ENCODE peak calls at places on chromosomes 12 and 14, in nine cellular contexts. H is Calu3, U is IMR-90, V is endothelial cell, B is cardiac fibroblast, L is left lung, K is left ventricle myocardium inferior, Q is foreskin fibroblast, E is GM12864. M is an unnamed sample.

GRCh38 chr12:70758494-70758845 is 121.2 kb upstream of the PTPRB start:
- DNase-seq in B (no peak), E (no peak), U (no peak), K (no peak), H (no peak), L (no peak), V (no peak), Q (no peak), M (no peak)

GRCh38 chr12:70617450-70617849 is 19.8 kb downstream of the PTPRB start:
- DNase-seq in E (no peak), H (no peak), K (no peak), Q (no peak), L (no peak), U (no peak), V (no peak), B (no peak), M (no peak)

GRCh38 chr14:96060161-96060933 is 21.2 kb downstream of the C14orf132 start:
- DNase-seq in L (no peak), U (no peak), K (no peak), E (no peak), V (no peak), Q (no peak), B (no peak), H (no peak), M (no peak)

GRCh38 chr14:76537912-76538647 is 162.1 kb downstream of the ESRRB start:
- DNase-seq in K (no peak), V (no peak), Q (no peak), L (no peak), B (no peak), E (no peak), U (no peak), H (no peak), M (no peak)

GRCh38 chr14:68247867-68248266 is 428.3 kb downstream of the RAD51B start:
- DNase-seq in V (no peak), U (peak; percentile 27), B (peak; percentile 69), Q (peak; percentile 70), L (no peak), K (no peak), H (no peak), E (no peak), M (no peak)

GRCh38 chr12:4817813-4818212 is 91.9 kb upstream of the KCNA1 start:
- DNase-seq in U (no peak), H (no peak), B (no peak), Q (no peak), V (no peak), E (no peak), L (no peak), K (peak; percentile 33), M (no peak)

GRCh38 chr12:43131304-43131703 is 420.7 kb downstream of the ADAMTS20 start:
- DNase-seq in B (no peak), K (no peak), U (no peak), V (no peak), L (no peak), H (no peak), E (no peak), Q (no peak), M (no peak)

GRCh38 chr12:47267571-47267970 is 187.8 kb upstream of the AMIGO2 start:
- DNase-seq in B (no peak), H (no peak), L (no peak), E (no peak), Q (no peak), U (peak; percentile 26), K (no peak), V (no peak), M (no peak)

GRCh38 chr14:68926236-68926635 is 52.9 kb downstream of the ACTN1 start:
- DNase-seq in E (no peak), U (no peak), K (no peak), L (no peak), B (peak; percentile 41), V (no peak), Q (no peak), H (no peak), M (no peak)

GRCh38 chr14:68741839-68742470 is 50.9 kb downstream of the ZFP36L1 start:
- DNase-seq in Q (no peak), U (no peak), K (no peak), H (no peak), V (no peak), L (no peak), B (no peak), E (peak; percentile 84), M (peak; percentile 79)

GRCh38 chr14:94601961-94602391 is 10.2 kb upstream of the SERPINA3 start:
- DNase-seq in V (no peak), B (peak; percentile 95), H (peak; percentile 62), U (peak; percentile 89), Q (peak; percentile 81), K (peak; percentile 75), L (no peak), E (no peak), M (no peak)

GRCh38 chr14:69842671-69843407 is 36.4 kb upstream of the SMOC1 start:
- DNase-seq in Q (no peak), E (no peak), V (no peak), H (no peak), K (no peak), U (no peak), B (no peak), L (no peak), M (no peak)

GRCh38 chr12:51183349-51183748 is 10.4 kb upstream of the TFCP2 start:
- DNase-seq in L (no peak), U (no peak), B (no peak), Q (no peak), K (no peak), H (no peak), E (no peak), V (no peak), M (no peak)

GRCh38 chr12:20376984-20377383 is 8.6 kb downstream of the PDE3A start:
- DNase-seq in Q (no peak), B (peak; percentile 68), E (no peak), V (no peak), L (no peak), H (peak; percentile 24), U (peak; percentile 30), K (no peak), M (no peak)
- TF ChIP-seq CTCF in Q (peak; percentile 16), B (peak; percentile 37), E (no peak), V (no peak), L (no peak), H (no peak), U (peak; percentile 52), K (peak; percentile 46), M (peak; percentile 15)

DNA sequence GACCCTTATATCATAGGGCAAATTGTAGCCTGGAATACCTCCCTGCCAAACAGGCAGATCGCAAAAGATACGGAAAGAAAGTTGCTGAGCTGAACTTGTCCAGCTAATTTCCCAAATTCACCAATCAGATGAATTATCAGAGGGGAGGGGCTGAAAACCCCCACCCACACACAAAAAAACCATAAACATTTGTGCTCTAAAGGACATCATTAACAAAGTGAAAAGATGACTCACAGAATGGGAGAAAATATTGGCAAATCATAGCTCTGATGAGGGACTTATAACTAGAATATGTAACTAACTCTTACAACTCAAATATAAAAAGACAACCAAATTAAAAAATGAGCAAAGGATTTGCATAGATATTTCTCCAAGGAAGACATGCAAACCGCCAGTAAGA is 36.3 kb downstream of the PTHLH start:
- DNase-seq in U (peak; percentile 54), K (no peak), H (no peak), E (no peak), Q (no peak), V (no peak), L (no peak), B (peak; percentile 25), M (no peak)
- TF ChIP-seq CTCF in U (no peak), K (no peak), H (no peak), E (no peak), Q (no peak), V (no peak), L (no peak), B (no peak), M (no peak)

GRCh38 chr12:116804051-116804450 is 65.9 kb downstream of the RNFT2 start:
- DNase-seq in E (no peak), Q (no peak), L (no peak), K (no peak), U (no peak), H (no peak), B (no peak), V (no peak), M (no peak)
- TF ChIP-seq CTCF in E (no peak), Q (no peak), L (no peak), K (no peak), U (no peak), H (no peak), B (no peak), V (no peak), M (no peak)

GRCh38 chr12:48980389-48980952 is 2.3 kb downstream of the WNT1 start:
- DNase-seq in Q (no peak), H (no peak), V (no peak), K (no peak), E (no peak), B (no peak), U (no peak), L (peak; percentile 77), M (peak; percentile 56)

GRCh38 chr12:48978741-48979601 is 849 bp downstream of the WNT1 start:
- DNase-seq in K (no peak), U (no peak), E (no peak), Q (no peak), V (no peak), L (peak; percentile 63), B (no peak), H (no peak), M (no peak)

GRCh38 chr12:48977290-48978281 is 536 bp upstream of the WNT1 start:
- DNase-seq in B (peak; percentile 51), U (peak; percentile 80), V (peak; percentile 85), H (peak; percentile 69), L (peak; percentile 95), K (no peak), E (no peak), Q (no peak), M (peak; percentile 91)

GRCh38 chr12:48979602-48980388 is 1.7 kb downstream of the WNT1 start:
- DNase-seq in B (no peak), L (peak; percentile 77), H (no peak), Q (no peak), E (no peak), U (no peak), V (no peak), K (no peak), M (peak; percentile 66)

DNA sequence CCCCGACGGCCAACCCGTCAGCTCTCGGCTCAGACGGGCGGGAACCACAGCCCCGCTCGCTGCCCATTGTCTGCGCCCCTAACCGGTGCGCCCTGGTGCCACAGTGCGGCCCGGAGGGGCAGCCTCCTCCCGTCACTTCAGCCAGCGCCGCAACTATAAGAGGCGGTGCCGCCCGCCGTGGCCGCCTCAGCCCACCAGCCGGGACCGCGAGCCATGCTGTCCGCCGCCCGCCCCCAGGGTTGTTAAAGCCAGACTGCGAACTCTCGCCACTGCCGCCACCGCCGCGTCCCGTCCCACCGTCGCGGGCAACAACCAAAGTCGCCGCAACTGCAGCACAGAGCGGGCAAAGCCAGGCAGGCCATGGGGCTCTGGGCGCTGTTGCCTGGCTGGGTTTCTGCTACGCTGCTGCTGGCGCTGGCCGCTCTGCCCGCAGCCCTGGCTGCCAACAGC is at the start of gene WNT1:
- DNase-seq in V (no peak), H (no peak), U (no peak), B (no peak), E (no peak), Q (no peak), L (peak; percentile 77), K (no peak), M (no peak)
- TF ChIP-seq CTCF in V (peak; percentile 52), H (no peak), U (no peak), B (no peak), E (no peak), Q (no peak), L (peak; percentile 9), K (peak; percentile 42), M (no peak)

DNA sequence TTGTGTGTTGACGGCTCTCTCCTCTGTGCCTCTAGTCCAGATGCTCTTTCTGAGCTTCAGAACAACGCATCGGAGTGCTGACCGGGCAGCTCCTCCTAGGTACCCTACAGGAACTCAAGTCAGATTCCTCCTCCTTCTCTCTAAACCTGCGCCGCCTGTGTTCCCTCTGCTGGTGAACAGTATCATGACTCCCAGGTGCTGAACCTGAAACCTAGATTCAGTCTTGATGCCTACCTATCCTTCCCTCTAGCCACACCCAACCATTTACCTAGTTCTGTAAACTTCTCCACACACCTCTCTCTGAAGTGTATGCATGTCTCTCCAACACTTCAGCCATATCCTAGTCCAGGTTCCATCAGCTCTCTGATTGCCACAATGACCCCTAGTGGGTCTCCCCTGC is 112.7 kb downstream of the EFCAB11 start:
- DNase-seq in V (no peak), K (no peak), U (no peak), Q (no peak), L (no peak), B (no peak), E (no peak), H (no peak), M (no peak)
- TF ChIP-seq CTCF in V (no peak), K (no peak), U (no peak), Q (no peak), L (no peak), B (no peak), E (no peak), H (no peak), M (no peak)

M was measured in GM13977.